ENCODE peak calls at places on chromosomes 6 and 20, in four cellular contexts. V is heart left ventricle, T is body of pancreas, J is Peyer's patch. G is an unnamed sample.

GRCh38 chr20:856361-856775 is 22.9 kb downstream of the FAM110A start:
- DNase-seq in T (no peak), V (no peak), J (no peak), G (no peak)

GRCh38 chr20:38190166-38190565 is 25.1 kb upstream of the TGM2 start:
- DNase-seq in J (no peak), V (no peak), T (no peak), G (no peak)

GRCh38 chr20:37435607-37436006 is 85.4 kb upstream of the NNAT start:
- DNase-seq in J (no peak), V (no peak), T (no peak), G (no peak)

GRCh38 chr6:158042245-158042798 is 60.7 kb downstream of the SYNJ2 start:
- DNase-seq in V (peak; percentile 86), J (no peak), T (no peak), G (no peak)

GRCh38 chr6:167548451-167548850 is 223.6 kb downstream of the TTLL2 start:
- DNase-seq in T (no peak), J (no peak), V (no peak), G (no peak)

GRCh38 chr6:147642458-147642857 is 134.0 kb downstream of the SAMD5 start:
- DNase-seq in T (no peak), J (no peak), V (no peak), G (no peak)

GRCh38 chr6:14450133-14451040 is 332.8 kb downstream of the CD83 start:
- DNase-seq in J (no peak), V (no peak), T (no peak), G (no peak)

GRCh38 chr6:111734068-111734825 is 128.6 kb upstream of the TRAF3IP2 start:
- DNase-seq in T (no peak), V (no peak), J (no peak), G (no peak)

GRCh38 chr20:59723607-59724456 is 119.5 kb downstream of the PHACTR3 start:
- DNase-seq in T (no peak), J (no peak), V (no peak), G (no peak)

GRCh38 chr6:73388800-73389512 is 5.7 kb upstream of the DDX43 start:
- DNase-seq in J (peak; percentile 50), T (peak; percentile 59), V (peak; percentile 39), G (peak; percentile 63)

GRCh38 chr20:39851459-39851858 is 837.6 kb downstream of the MAFB start:
- DNase-seq in V (no peak), T (no peak), J (no peak), G (no peak)

GRCh38 chr20:801678-802077 is 31.8 kb upstream of the FAM110A start:
- DNase-seq in V (no peak), T (no peak), J (no peak), G (no peak)

DNA sequence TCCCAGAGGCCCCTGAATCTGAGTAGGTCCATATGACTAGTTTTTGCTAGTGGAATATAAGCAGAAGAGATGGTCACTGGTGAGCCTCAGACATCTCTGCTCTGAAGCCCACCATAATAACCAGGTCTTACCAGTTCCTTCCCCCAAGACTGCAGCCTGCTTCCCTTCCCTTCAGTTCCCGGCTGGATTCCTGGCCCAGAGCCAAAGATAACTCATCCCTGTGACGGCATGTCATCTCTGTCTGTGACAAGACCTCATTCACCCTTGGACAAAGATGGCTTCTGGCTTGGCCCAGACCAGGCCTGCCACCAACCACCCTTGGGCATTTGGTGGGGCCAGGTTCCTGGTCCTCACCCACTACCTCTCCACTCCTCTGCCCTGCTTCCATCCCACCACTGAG is 145.5 kb upstream of the TOP1 start:
- DNase-seq in V (no peak), T (no peak), J (no peak), G (no peak)
- H3K4me1 ChIP-seq in V (no peaks in the 10 kb centered on the region), T (peaks cover 4% of the 10 kb centered on the region), J (no peaks in the 10 kb centered on the region), G (no peaks in the 10 kb centered on the region)

DNA sequence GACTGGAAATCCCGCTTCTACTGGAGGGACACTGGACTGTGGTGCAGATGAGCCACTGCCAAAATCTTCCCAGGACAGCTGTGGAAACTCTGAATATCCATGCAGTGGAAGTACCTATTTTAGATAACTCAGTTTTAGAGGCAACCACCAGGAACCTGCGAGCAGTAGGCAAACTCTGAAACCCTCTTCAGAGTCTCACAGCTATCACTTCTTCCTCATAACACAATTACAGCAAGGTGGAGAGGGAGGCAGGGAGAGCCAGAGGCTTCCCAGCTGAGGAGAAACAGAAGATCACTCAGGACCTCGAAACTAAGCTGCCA is 322.7 kb upstream of the NT5E start:
- DNase-seq in J (no peak), T (no peak), V (no peak), G (no peak)
- H3K27me3 ChIP-seq in J (no peaks in the 10 kb centered on the region), T (no peaks in the 10 kb centered on the region), V (no peaks in the 10 kb centered on the region), G (no peaks in the 10 kb centered on the region)

DNA sequence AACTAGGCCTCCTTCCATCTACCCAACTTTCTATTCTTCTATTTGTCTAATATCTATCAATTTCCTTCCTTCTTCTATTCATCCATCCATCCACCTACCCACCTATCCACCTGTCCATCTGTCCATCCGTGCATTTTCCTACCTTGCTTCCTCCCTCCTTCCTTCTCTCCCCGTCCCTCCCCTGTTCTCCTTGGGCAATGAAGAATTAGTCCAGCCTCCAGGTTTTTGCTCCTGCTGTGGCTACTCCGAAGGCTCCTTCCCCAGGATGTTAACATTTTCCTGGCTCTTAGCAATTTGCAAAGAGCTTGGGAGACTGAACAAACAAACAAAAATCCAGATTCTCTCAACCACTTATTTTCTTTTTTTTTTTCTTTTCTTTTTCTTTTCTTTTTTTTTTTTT is 81.6 kb downstream of the KCNB1 start:
- DNase-seq in J (no peak), V (no peak), T (peak; percentile 8), G (no peak)
- H3K27ac ChIP-seq in J (peak overlapping the region; percentile 33), V (peak overlapping the region; percentile 87), T (no peak overlapping the region), G (peak overlapping the region; percentile 62)

DNA sequence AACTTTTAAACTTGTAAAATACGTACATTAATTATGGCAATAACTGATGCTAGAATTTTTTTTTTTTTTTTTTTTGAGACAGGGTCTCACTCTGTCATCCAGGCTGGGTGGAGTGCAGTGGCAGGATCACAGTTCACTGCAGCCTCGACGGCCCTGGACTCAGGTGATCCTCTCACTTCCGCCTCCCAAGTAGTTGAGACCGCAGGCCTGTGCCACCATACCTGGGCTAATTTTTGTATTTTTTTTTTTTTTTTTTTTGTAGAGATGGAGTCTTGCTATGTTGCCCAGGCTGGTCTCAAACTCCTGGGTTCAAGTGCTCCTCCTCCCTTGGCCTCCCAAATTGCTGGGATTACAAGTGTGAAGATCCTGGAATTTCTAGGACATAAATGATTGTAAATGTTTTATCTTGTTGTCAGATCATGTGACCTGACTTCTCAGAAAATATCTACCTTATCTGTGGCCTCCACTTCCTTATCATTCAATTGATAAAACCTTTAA is 2.2 kb upstream of the CD2AP start:
- DNase-seq in T (no peak), V (no peak), J (no peak), G (no peak)
- H3K4me1 ChIP-seq in T (peaks cover 12% of the 10 kb centered on the region), V (peaks cover 14% of the 10 kb centered on the region), J (no peaks in the 10 kb centered on the region), G (no peaks in the 10 kb centered on the region)

GRCh38 chr20:63055575-63056235 is 48.9 kb upstream of the BHLHE23 start:
- DNase-seq in T (no peak), J (no peak), V (peak; percentile 10), G (no peak)

GRCh38 chr20:63052571-63053429 is 46.0 kb upstream of the BHLHE23 start:
- DNase-seq in V (peak; percentile 16), T (no peak), J (no peak), G (no peak)

GRCh38 chr20:63054695-63055240 is 48.0 kb upstream of the BHLHE23 start:
- DNase-seq in T (no peak), V (peak; percentile 6), J (no peak), G (no peak)

GRCh38 chr20:63053430-63054102 is 46.8 kb upstream of the BHLHE23 start:
- DNase-seq in J (no peak), V (peak; percentile 8), T (no peak), G (no peak)

DNA sequence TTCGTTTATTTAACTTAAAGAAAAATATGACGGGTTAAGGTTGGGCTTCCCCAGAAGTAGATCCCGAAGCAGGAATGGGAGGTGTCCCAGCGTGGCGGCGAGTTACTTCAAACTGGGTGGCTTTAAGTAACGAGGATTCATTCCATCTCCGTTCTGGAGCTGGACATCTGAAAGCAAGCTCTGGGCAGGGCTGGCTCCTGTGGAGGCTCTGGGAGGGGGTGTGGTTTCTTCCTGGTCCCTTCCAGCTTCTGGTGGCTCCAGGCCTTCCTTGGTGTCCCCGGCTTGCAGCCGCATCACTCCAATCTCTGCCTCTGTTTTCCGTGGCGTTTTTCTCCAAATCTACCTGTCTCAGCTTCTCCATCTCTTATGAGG is 47.3 kb upstream of the BHLHE23 start:
- DNase-seq in J (no peak), T (no peak), V (peak; percentile 10), G (no peak)
- H3K27me3 ChIP-seq in J (no peaks in the 10 kb centered on the region), T (no peaks in the 10 kb centered on the region), V (peaks cover 21% of the 10 kb centered on the region), G (peaks cover 2% of the 10 kb centered on the region)

G was measured in small intestine.